ENCODE peak calls at places on chromosomes 4 and X, in six cellular contexts. S is lung, B is heart left ventricle, T is cardiac muscle cell, O is upper lobe of right lung, N is psoas muscle. R is an unnamed sample.

GRCh38 chrX:136168929-136169735 is 21.8 kb downstream of the FHL1 start:
- DNase-seq in S (no peak), T (peak; percentile 83), N (peak; percentile 64), O (no peak), B (peak; percentile 64), R (peak; percentile 69)

GRCh38 chr4:3667258-3667657 is 98.9 kb upstream of the ADRA2C start:
- DNase-seq in S (no peak), T (no peak), B (no peak), O (no peak), N (no peak), R (no peak)

GRCh38 chr4:130080872-130081451 is 985.0 kb downstream of the C4orf33 start:
- DNase-seq in T (no peak), S (no peak), O (no peak), N (no peak), B (no peak), R (no peak)

GRCh38 chrX:33132569-33132968 is 78.8 kb downstream of the DMD start:
- DNase-seq in B (no peak), T (no peak), S (no peak), O (no peak), N (no peak), R (no peak)

GRCh38 chrX:107894038-107894437 is 68.4 kb downstream of the MID2 start:
- DNase-seq in N (no peak), S (no peak), B (no peak), T (peak; percentile 58), O (no peak), R (no peak)

GRCh38 chr4:2805712-2806391 is 13.0 kb downstream of the SH3BP2 start:
- DNase-seq in T (peak; percentile 29), O (peak; percentile 91), B (peak; percentile 85), N (peak; percentile 74), S (peak; percentile 84), R (no peak)

GRCh38 chrX:118727686-118728339 is 407 bp downstream of the IL13RA1 start:
- DNase-seq in N (peak; percentile 75), B (peak; percentile 69), T (peak; percentile 39), S (peak; percentile 35), O (peak; percentile 84), R (peak; percentile 66)

GRCh38 chrX:48456628-48457027 is 13.4 kb downstream of the SLC38A5 start:
- DNase-seq in S (no peak), T (no peak), N (no peak), B (no peak), O (no peak), R (no peak)

GRCh38 chr4:2662598-2662997 is 93.5 kb downstream of the TNIP2 start:
- DNase-seq in S (no peak), B (no peak), T (peak; percentile 89), N (no peak), O (no peak), R (no peak)

GRCh38 chr4:73446336-73446938 is 10.4 kb downstream of the AFP start:
- DNase-seq in N (no peak), T (peak; percentile 63), B (no peak), O (no peak), S (no peak), R (no peak)

GRCh38 chrX:155857561-155857960 is 23.6 kb upstream of the VAMP7 start:
- DNase-seq in O (no peak), S (no peak), T (peak; percentile 8), B (no peak), N (no peak), R (no peak)

GRCh38 chr4:72896515-72896914 is 173.0 kb downstream of the COX18 start:
- DNase-seq in S (no peak), T (peak; percentile 91), O (no peak), N (no peak), B (no peak), R (peak; percentile 51)

GRCh38 chr4:169582706-169583105 is 29.7 kb downstream of the NEK1 start:
- DNase-seq in B (no peak), T (peak; percentile 49), S (no peak), N (no peak), O (no peak), R (no peak)

GRCh38 chrX:31279359-31279758 is 207.5 kb upstream of the FTHL17 start:
- DNase-seq in N (no peak), O (no peak), S (no peak), T (peak; percentile 42), B (no peak), R (no peak)

GRCh38 chr4:174217273-174218126 is 66.0 kb downstream of the FBXO8 start:
- DNase-seq in T (peak; percentile 76), S (no peak), B (peak; percentile 51), N (peak; percentile 42), O (no peak), R (peak; percentile 39)

GRCh38 chrX:140775211-140775610 is 65.7 kb downstream of the LINC00632 start:
- DNase-seq in O (no peak), S (no peak), T (peak; percentile 60), B (no peak), N (no peak), R (no peak)

GRCh38 chrX:123959281-123960063 is 2.0 kb upstream of the STAG2 start:
- DNase-seq in N (peak; percentile 78), B (peak; percentile 40), S (peak; percentile 33), O (peak; percentile 67), T (peak; percentile 54), R (peak; percentile 79)

GRCh38 chrX:106999002-106999975 is 723 bp downstream of the MORC4 start:
- DNase-seq in O (peak; percentile 69), S (peak; percentile 43), T (peak; percentile 64), N (peak; percentile 63), B (peak; percentile 35), R (peak; percentile 49)

GRCh38 chrX:14694631-14695030 is 165.3 kb downstream of the GLRA2 start:
- DNase-seq in O (no peak), B (no peak), T (no peak), N (no peak), S (no peak), R (no peak)

GRCh38 chr4:65646136-65646535 is 24.2 kb downstream of the EPHA5 start:
- DNase-seq in B (no peak), S (no peak), N (no peak), O (no peak), T (no peak), R (no peak)

DNA sequence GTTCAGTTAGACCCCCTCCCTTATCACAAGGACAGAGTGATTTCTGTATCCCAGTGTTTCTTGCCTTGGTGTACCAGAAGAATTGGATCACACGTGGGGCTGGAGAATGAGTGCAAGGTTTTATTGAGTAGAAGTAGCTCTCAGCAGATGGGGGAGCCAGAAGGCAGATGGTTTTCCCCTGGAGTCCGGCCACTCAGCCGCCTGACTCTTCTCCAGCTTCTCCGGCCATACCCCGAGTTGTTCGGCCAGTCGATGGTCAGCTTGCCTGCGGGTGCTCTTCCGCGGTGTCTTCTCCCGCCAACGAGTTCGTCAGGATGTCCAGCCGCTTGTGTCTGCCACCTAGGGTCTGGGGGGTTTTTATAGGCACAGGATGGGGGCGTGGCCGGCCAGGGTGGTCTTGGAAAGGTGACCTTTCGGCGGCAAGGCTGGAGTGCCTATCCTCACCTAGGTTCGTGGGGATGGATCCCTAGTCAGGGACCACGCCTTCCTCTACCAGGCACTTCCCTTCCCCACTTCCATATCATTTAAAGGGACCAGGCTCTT is 14.5 kb downstream of the GAB1 start:
- DNase-seq in O (no peak), T (no peak), B (no peak), N (no peak), S (no peak), R (no peak)
- H3K4me1 ChIP-seq in O (peaks cover 57% of the 10 kb centered on the region), T (peaks cover 62% of the 10 kb centered on the region), B (peaks cover 3% of the 10 kb centered on the region), N (peaks cover 48% of the 10 kb centered on the region), S (peaks cover 10% of the 10 kb centered on the region), R (peaks cover 19% of the 10 kb centered on the region)

GRCh38 chr4:84159767-84160166 is 339.3 kb downstream of the NKX6-1 start:
- DNase-seq in N (no peak), O (no peak), B (no peak), T (no peak), S (no peak), R (no peak)
- TF ChIP-seq CTCF in N (no peak), O (no peak), B (no peak), T (no peak), S (no peak), R (no peak)

GRCh38 chr4:19838858-19839257 is 412.8 kb upstream of the SLIT2 start:
- DNase-seq in B (no peak), N (no peak), O (no peak), T (no peak), S (no peak), R (no peak)

GRCh38 chr4:19844436-19844835 is 407.3 kb upstream of the SLIT2 start:
- DNase-seq in T (peak; percentile 78), N (no peak), O (no peak), B (no peak), S (no peak), R (no peak)

DNA sequence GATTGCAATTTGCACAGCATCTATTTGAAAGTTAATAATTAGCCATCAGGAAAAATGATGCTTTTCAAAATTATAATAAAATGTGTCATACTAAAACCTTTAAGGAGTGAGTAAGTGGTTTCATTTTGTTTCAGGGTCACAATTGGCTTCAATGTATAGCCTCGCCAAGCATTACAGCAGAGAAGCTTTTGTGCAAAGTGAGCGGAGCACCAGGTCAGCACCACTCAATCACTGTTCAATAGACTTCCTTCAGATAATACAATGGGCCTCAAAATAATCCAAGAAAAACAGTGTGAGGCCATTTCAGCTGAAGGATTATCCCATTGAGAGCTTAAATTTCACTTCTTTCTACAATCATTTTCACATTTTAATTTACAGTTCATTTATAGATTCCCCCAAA is 409.2 kb upstream of the SLIT2 start:
- DNase-seq in T (no peak), S (no peak), B (no peak), O (no peak), N (no peak), R (no peak)
- H3K4me1 ChIP-seq in T (no peaks in the 10 kb centered on the region), S (no peaks in the 10 kb centered on the region), B (no peaks in the 10 kb centered on the region), O (no peaks in the 10 kb centered on the region), N (no peaks in the 10 kb centered on the region), R (no peaks in the 10 kb centered on the region)

GRCh38 chr4:53804719-53805118 is 213.4 kb upstream of the LNX1 start:
- DNase-seq in O (peak; percentile 68), T (no peak), N (no peak), S (no peak), B (no peak), R (no peak)
- TF ChIP-seq CTCF in O (peak; percentile 52), T (peak; percentile 39), N (peak; percentile 41), S (no peak), B (peak; percentile 41), R (no peak)

R was measured in ovary.